ENCODE peak calls at places on chromosomes 2 and 18, in four cellular contexts. N is K562, J is A549, H is HepG2. F is an unnamed sample.

GRCh38 chr2:239275871-239276812 is 124.7 kb downstream of the HDAC4 start:
- DNase-seq in N (peak), J (no peak), H (no peak), F (no peak)

GRCh38 chr2:217903859-217904613 is 98.8 kb downstream of the TNS1 start:
- DNase-seq in N (no peak), J (no peak), H (peak), F (no peak)

GRCh38 chr2:166750624-166751023 is 137.7 kb upstream of the XIRP2 start:
- DNase-seq in N (no peak), J (no peak), H (no peak), F (no peak)

GRCh38 chr2:100235098-100235497 is 87.2 kb downstream of the LONRF2 start:
- DNase-seq in N (no peak), J (no peak), H (no peak), F (peak)

GRCh38 chr18:79918089-79919011 is 33.1 kb downstream of the SLC66A2 start:
- DNase-seq in N (no peak), J (no peak), H (no peak), F (no peak)

GRCh38 chr2:239394346-239394945 is 6.4 kb downstream of the HDAC4 start:
- DNase-seq in N (no peak), J (no peak), H (no peak), F (no peak)

GRCh38 chr2:216743781-216744180 is 48.4 kb upstream of the IGFBP5 start:
- DNase-seq in N (no peak), J (no peak), H (no peak), F (no peak)

GRCh38 chr2:9492927-9493326 is 18.6 kb downstream of the IAH1 start:
- DNase-seq in N (no peak), J (no peak), H (no peak), F (no peak)

GRCh38 chr18:2179498-2180183 is 391.7 kb downstream of the METTL4 start:
- DNase-seq in N (no peak), J (no peak), H (no peak), F (no peak)

GRCh38 chr2:23230885-23231284 is 154.1 kb upstream of the KLHL29 start:
- DNase-seq in N (no peak), J (no peak), H (no peak), F (peak)

GRCh38 chr2:3633089-3633981 is 24.7 kb upstream of the ALLC start:
- DNase-seq in N (no peak), J (no peak), H (no peak), F (peak)

GRCh38 chr2:3630631-3631030 is 27.4 kb upstream of the ALLC start:
- DNase-seq in N (no peak), J (no peak), H (no peak), F (no peak)

GRCh38 chr2:3631161-3631850 is 26.7 kb upstream of the ALLC start:
- DNase-seq in N (no peak), J (no peak), H (no peak), F (no peak)

GRCh38 chr2:3633982-3634630 is 23.9 kb upstream of the ALLC start:
- DNase-seq in N (no peak), J (no peak), H (no peak), F (peak)

DNA sequence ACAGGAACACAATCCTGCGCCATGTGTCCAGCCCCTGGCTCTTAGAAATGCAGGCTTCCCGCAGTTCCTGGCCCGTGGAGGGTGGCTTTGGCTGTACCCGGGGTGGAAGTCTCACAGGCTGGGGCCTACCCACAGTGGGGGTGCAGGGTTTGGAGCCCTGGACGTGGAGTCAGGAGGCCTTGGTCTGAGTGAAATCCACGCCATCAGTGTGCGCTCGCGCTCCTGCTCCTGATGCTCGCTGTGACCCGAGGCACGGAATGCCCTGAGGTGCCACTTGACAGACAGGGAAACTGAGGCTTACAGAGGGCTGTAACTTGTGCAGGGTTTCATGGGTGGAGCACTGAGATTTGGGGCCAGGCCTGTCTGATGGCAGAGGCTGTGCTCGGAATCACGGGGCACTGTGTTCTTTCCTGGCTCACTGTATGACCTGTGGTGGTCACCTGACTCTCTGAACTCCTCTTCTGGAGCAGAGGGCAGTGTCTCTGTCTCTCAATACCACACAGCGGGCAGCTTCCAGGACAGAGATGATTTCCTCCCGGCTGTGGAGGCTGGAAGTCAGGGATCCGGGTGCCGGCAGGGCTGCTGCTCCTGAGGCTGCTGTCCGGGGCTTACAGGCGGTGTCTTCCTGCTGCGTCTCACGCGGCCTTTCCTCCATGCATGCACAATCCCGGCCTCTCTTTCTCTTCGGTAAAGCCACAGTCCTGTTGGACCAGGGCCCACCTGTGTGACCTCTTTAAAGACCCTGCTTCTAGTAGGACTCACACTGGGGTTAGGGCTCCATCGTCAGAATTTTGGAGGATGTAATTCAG is 25.9 kb upstream of the ALLC start:
- DNase-seq in N (no peak), J (no peak), H (no peak), F (no peak)
- TF ChIP-seq HMGXB4 in N (no peak), J (no peak), H (no peak), F (no peak)

DNA sequence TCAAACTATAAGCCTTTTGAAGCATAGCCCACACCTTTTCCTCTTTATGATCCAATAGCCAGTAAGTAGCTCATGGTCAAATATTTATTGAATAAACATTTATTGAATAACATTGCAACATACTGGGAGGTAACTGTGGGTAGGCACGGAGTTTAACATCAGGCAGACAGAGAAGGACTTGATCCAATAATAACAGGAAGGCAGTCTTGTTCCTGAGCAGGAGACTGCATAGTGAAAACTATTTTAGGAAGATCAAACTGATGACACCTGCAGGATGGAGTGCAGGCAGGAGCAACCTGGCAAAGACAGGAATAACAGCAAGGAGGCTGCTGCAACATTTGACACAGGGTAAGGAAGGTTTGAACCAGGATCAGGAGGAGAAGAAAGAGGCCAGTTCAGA is 3.1 kb upstream of the DCTN1 start:
- DNase-seq in N (no peak), J (no peak), H (peak), F (no peak)
- TF ChIP-seq HMGXB4 in N (no peak), J (no peak), H (no peak), F (no peak)

GRCh38 chr2:160513120-160513519 is 19.5 kb upstream of the RBMS1 start:
- DNase-seq in N (no peak), J (no peak), H (no peak), F (no peak)

GRCh38 chr2:160512484-160512883 is 18.9 kb upstream of the RBMS1 start:
- DNase-seq in N (no peak), J (no peak), H (no peak), F (no peak)

GRCh38 chr2:160517731-160518130 is 24.1 kb upstream of the RBMS1 start:
- DNase-seq in N (no peak), J (no peak), H (no peak), F (no peak)

GRCh38 chr2:160515120-160515519 is 21.5 kb upstream of the RBMS1 start:
- DNase-seq in N (no peak), J (no peak), H (no peak), F (no peak)

DNA sequence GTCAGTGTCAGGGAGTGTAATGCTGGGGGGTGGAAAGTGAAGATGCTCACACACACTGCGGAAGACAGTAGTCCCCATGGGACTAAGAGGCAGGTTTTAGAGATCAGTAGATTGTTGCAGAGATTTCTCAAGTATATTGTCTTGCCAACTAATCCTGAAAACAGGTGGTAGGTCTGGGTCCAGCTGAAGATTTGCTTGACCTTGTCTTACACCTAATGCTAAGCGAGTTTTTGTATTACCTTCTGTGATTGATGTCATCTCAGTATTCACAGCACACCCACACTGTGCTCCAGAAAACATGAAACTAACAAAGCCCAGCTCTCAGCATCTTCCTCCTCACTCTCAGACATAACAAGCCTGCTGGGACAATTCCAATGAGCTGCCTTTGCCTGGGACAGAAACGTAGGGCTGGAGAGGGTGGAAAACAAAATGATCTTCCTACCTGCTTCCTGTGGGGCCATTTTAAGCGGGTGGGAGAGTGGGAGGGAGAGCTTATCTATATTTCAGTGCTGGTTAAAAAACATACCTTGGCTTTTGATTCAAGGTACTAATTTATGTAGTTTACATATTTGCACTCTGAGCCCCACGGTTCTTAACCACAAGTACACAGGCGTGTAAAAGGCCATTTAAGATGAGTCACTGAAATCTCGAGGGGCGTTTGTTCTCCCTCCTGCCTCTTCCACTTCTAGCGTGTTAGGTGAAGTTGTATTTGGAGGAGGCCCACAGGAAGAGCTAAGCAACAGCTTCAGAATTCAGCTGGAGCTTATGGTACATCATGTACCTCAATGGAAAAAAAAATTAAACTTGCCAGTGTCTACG is 23.1 kb upstream of the RBMS1 start:
- DNase-seq in N (no peak), J (no peak), H (no peak), F (no peak)
- TF ChIP-seq HMGXB4 in N (no peak), J (no peak), H (no peak), F (no peak)

GRCh38 chr2:238100049-238100820 is at the start of gene ESPNL:
- DNase-seq in N (peak), J (no peak), H (no peak), F (no peak)

GRCh38 chr2:238099709-238100048 is 461 bp upstream of the ESPNL start:
- DNase-seq in N (no peak), J (no peak), H (no peak), F (no peak)

GRCh38 chr2:238097201-238097987 is 2.7 kb upstream of the ESPNL start:
- DNase-seq in N (no peak), J (no peak), H (no peak), F (no peak)

GRCh38 chr2:238097988-238098853 is 1.9 kb upstream of the ESPNL start:
- DNase-seq in N (peak), J (peak), H (no peak), F (peak)

DNA sequence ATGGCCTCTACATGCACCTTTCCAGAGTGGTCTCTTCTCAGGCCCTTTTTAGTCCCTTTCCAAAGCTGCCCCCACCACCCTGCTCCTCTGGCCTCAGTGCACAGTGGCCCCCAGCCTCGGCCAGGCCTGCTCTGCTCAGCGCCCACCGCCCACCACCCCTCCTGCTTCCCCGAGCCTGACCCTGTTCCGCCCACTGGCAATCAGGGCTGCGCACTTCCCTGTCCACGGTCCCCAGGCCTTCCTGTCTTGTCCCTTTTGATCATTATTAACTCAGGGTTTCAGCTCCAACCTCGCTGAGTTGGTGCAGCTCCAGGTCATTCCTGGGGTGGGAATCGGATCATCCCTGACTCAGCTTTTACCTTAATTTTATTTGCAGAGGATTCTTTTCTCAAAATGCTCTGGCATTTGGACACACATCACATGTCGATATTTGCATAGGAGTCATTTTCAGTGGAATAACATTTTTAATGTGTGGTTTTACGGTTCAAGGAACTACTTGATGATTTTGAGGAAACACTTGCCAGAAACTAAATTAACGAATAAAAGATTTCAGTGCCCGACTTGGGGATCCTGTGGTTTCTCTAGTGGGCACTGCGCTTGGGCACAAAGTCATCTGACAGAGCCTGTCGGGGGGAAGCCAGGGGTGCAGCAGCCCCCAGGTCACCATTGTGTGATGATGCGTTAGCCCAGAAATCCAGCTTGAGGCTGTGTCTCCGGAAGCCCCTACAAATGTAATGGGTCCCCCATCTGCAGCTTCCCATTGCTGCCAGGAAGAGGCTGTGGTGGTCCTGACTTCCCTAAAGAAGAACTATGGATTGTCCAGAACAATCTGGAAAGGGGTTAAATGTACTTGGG is 1.1 kb upstream of the ESPNL start:
- DNase-seq in N (no peak), J (no peak), H (no peak), F (no peak)
- TF ChIP-seq HMGXB4 in N (no peak), J (no peak), H (no peak), F (no peak)

DNA sequence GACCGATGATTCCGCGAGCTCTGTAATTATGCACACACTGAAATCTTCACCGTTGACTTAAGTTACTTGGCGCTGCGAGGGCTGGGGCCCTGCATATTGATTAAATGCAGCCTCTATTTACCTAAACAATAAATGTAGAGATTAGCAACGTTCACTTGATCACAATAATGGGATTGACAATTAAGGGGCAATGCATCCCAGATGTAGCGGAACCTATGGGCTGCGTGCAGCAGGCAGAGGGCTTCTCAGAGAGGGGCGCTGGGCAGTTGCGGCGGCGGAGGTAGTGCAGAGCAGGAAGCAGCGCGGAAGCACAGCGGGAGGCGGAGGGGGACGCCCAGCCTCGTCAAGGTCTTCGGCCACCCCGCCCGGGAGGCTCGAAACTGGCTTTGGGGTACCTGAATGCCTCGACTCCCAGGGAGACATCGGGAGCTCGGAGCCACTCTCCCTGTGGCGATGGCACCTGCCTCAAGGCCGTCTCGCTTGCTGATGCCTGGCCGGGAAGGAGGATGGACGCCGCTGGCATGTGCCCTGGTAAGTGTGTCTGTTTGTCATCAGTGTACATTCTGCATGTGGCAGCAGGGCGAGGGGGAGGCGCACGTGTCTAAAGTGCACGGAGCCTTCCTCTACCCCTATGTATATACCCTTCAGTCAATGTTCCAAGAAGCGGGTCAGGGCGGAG is 7.7 kb upstream of the SP9 start:
- DNase-seq in N (no peak), J (no peak), H (no peak), F (peak)
- TF ChIP-seq HMGXB4 in N (no peak), J (no peak), H (no peak), F (no peak)

GRCh38 chr2:232588680-232589585 is 38.4 kb downstream of the EIF4E2 start:
- DNase-seq in N (peak), J (peak), H (no peak), F (no peak)
- TF ChIP-seq HMGXB4 in N (no peak), J (no peak), H (no peak), F (no peak)

F was measured in WTC11.